ENCODE peak calls at places on chromosomes 4 and X, in nine cellular contexts. E, M, N, B, J, G, S, K and U are unnamed samples.

GRCh38 chr4:82898322-82899243 is 2.0 kb upstream of the THAP9 start:
- DNase-seq in B (no peak), K (peak; percentile 44), M (no peak), G (no peak), N (peak; percentile 82), J (no peak), S (peak; percentile 95), E (peak; percentile 33), U (peak; percentile 91)

GRCh38 chr4:175560628-175561027 is 251.4 kb downstream of the GPM6A start:
- DNase-seq in G (no peak), K (peak; percentile 77), J (no peak), M (no peak), B (peak; percentile 32), E (no peak), N (peak; percentile 48), S (peak; percentile 48), U (peak; percentile 74)

GRCh38 chr4:151862766-151863165 is 102.0 kb upstream of the GATB start:
- DNase-seq in G (no peak), M (no peak), J (no peak), K (no peak), S (peak; percentile 71), B (no peak), N (no peak), E (no peak), U (no peak)

GRCh38 chr4:153409924-153410501 is 56.1 kb upstream of the TMEM131L start:
- DNase-seq in J (peak; percentile 67), G (no peak), E (no peak), K (no peak), S (no peak), B (no peak), N (peak; percentile 9), M (peak; percentile 31), U (no peak)

GRCh38 chr4:8707045-8707781 is 114.6 kb downstream of the CPZ start:
- DNase-seq in B (no peak), M (no peak), J (no peak), K (no peak), G (no peak), N (no peak), S (no peak), E (no peak), U (no peak)

GRCh38 chr4:150176559-150176958 is 98.3 kb downstream of the DCLK2 start:
- DNase-seq in E (no peak), G (no peak), B (no peak), K (no peak), M (no peak), J (no peak), S (peak; percentile 32), N (peak; percentile 48), U (peak; percentile 89)

GRCh38 chr4:38366451-38366850 is 297.5 kb upstream of the KLF3 start:
- DNase-seq in N (peak; percentile 64), M (no peak), S (peak; percentile 16), B (no peak), K (no peak), G (no peak), J (no peak), E (peak; percentile 42), U (peak; percentile 51)

GRCh38 chrX:132883358-132883908 is 75.0 kb downstream of the HS6ST2 start:
- DNase-seq in B (no peak), N (no peak), K (no peak), E (no peak), J (no peak), G (no peak), S (no peak), M (no peak), U (no peak)

GRCh38 chr4:67437974-67438713 is 107.2 kb downstream of the CENPC start:
- DNase-seq in N (peak; percentile 76), J (no peak), M (no peak), G (no peak), E (no peak), K (no peak), S (peak; percentile 60), B (no peak), U (peak; percentile 84)

GRCh38 chr4:183244506-183244905 is 75.6 kb downstream of the CLDN22 start:
- DNase-seq in M (no peak), S (no peak), E (no peak), N (no peak), J (no peak), G (no peak), K (no peak), B (no peak), U (no peak)

DNA sequence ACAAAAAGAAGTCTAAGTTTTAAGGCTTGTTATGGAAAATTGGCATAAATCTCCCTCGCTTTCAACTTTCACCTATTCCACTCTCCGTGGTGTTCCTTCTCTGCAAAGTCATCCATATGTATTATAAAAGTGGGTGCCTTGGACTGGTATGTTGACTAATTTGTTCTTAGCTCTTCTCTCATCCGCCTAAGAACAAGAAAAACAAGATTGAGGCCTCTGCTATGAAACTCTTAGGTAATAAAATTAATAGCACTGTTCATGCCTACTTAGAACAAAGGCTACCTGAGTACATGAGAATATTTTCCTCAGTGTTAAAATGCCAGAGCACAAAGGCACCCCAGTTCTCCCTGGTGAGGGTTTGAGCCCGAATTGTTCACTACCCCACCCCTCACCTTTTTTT is 1.3 kb downstream of the CNGA1 start:
- DNase-seq in N (no peak), S (no peak), E (no peak), G (no peak), B (no peak), M (no peak), J (no peak), K (no peak), U (no peak)
- H3K27me3 ChIP-seq in N (no peaks in the 10 kb centered on the region), S (no peaks in the 10 kb centered on the region), E (no peaks in the 10 kb centered on the region), G (no peaks in the 10 kb centered on the region), B (no peaks in the 10 kb centered on the region), M (peaks cover 27% of the 10 kb centered on the region), J (peaks cover 16% of the 10 kb centered on the region), K (peaks cover 16% of the 10 kb centered on the region), U (no peaks in the 10 kb centered on the region)

DNA sequence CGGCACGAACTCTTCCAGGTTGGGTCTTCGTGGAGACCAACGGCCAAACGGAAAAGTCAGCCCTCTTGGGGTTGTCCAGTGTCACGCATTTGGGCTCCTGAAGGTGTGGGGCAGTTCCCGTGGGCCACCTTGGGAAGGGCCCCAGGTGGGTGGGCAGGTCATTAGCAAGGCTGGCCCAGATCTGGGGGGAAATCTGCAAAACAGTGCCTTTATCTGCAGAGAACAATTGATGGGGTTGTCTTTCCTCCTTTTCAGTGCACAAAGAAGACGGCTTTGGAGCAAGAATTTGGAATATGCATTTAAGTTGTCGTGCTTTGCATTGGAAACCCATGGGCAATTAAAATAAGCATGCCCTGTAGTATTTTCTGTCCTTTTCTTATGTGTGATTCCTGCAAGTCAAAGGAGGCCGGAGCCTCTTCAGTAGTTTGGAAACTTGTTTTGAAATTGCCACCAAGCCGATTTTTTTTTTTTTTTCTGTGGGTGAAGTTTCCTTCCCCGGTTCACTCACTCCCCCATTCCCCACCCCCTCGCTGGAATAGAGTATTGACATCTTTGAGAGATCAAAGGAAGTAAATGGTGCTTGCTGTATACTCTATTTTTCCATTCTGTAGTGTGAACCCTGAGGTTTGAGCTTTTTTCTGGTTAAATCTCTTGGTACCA is 9.8 kb downstream of the ZIC3 start:
- DNase-seq in M (peak; percentile 41), B (no peak), N (no peak), K (no peak), J (no peak), G (no peak), S (no peak), E (no peak), U (no peak)
- H3K9ac ChIP-seq in M (no peak overlapping the region), B (no peak overlapping the region), N (no peak overlapping the region), K (no peak overlapping the region), J (no peak overlapping the region), G (no peak overlapping the region), S (no peak overlapping the region), E (no peak overlapping the region), U (no peak overlapping the region)

DNA sequence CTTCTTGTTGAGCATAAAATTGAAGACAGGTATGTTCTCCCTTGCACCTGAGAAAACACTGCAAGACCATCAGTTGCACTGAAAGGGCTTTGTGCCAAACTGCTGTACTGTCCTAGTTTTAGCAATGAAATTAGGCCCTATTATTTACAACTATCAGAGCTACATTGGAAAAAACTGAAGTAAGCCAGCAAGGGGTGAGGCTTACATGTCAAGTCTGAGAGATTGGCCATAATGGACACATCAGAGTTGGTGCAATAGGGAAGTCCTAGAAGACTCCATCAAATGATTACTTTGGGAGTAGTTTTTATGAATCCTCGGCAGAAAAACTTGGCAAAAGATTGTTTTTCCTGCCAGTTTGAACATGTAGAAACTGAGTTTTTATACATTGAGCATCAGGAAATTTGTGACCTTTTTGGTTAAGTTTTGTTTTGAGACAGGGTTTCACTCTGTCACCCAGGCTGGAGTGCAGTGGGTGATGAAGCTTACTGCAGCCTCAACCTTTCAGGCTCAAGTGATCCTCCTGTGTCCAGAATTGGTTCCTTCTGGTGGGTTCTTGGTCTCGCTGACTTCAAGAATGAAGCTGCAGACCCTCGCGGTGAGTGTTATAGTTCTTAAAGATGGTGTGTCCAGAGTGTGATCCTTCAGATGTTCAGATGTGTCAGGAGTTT is 160.1 kb upstream of the BANK1 start:
- DNase-seq in N (no peak), G (no peak), J (no peak), M (no peak), S (no peak), B (no peak), K (no peak), E (no peak), U (no peak)
- H3K27me3 ChIP-seq in N (no peaks in the 10 kb centered on the region), G (no peaks in the 10 kb centered on the region), J (no peaks in the 10 kb centered on the region), M (no peaks in the 10 kb centered on the region), S (no peaks in the 10 kb centered on the region), B (no peaks in the 10 kb centered on the region), K (no peaks in the 10 kb centered on the region), E (no peaks in the 10 kb centered on the region), U (no peaks in the 10 kb centered on the region)

DNA sequence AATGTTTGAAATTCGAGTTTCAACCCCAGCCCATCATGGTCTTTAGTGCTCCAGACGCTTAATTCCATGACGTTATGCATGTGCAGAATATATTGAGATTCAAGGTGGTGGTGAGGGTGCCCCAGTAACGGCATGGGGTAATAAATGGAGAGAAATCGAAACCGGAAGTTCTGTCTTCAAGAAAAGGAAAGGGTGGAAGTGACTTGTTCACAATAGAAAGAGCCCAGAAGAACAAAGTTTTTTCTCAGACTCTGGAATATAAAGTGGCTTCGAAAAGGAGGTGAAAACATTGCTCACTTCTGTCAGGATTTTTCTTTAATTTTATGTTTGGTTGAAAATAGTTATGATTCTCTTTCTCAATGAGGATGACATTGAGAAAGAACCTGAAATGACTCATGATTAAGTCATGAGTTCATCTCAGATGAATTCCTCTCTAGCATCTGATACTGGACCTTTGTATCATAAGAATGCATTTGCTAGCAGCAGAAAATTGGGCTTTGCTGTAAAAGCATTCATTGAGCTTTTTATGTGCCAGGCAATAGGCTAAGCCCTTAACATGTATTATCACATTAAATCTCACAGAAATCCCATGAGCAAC is 798 bp upstream of the DDX60L start:
- DNase-seq in S (peak; percentile 86), J (peak; percentile 12), E (peak; percentile 45), K (peak; percentile 55), G (peak; percentile 16), B (peak; percentile 70), N (peak; percentile 72), M (no peak), U (peak; percentile 83)
- H3K9ac ChIP-seq in S (peak overlapping the region; percentile 89), J (peak overlapping the region; percentile 57), E (peak overlapping the region; percentile 84), K (peak overlapping the region; percentile 30), G (no peak overlapping the region), B (peak overlapping the region; percentile 84), N (peak overlapping the region; percentile 68), M (no peak overlapping the region), U (peak overlapping the region; percentile 98)

GRCh38 chrX:1139101-1139500 is 73.3 kb downstream of the CRLF2 start:
- DNase-seq in S (no peak), E (no peak), G (no peak), N (no peak), K (no peak), M (no peak), J (no peak), B (no peak), U (no peak)
- H3K27me3 ChIP-seq in S (no peaks in the 10 kb centered on the region), E (no peaks in the 10 kb centered on the region), G (no peaks in the 10 kb centered on the region), N (no peaks in the 10 kb centered on the region), K (no peaks in the 10 kb centered on the region), M (no peaks in the 10 kb centered on the region), J (peaks cover 39% of the 10 kb centered on the region), B (no peaks in the 10 kb centered on the region), U (peaks cover 6% of the 10 kb centered on the region)